ENCODE peak calls at places on chromosomes 12 and 14, in ten cellular contexts. V is lung, E is cardiac muscle cell, H is AG04450, Z is fibroblast of lung, S is GM23338, Y is suprapubic skin, K is lower leg skin, O is fibroblast of villous mesenchyme, A is kidney. R is an unnamed sample.

GRCh38 chr12:51837286-51837685 is 11.2 kb downstream of the FIGNL2 start:
- DNase-seq in V (no peak), E (no peak), H (no peak), Z (no peak), S (no peak), Y (no peak), K (no peak), O (no peak), A (no peak), R (no peak)

GRCh38 chr12:95593266-95593871 is 42.1 kb upstream of the USP44 start:
- DNase-seq in V (no peak), E (no peak), H (no peak), Z (no peak), S (no peak), Y (no peak), K (no peak), O (no peak), A (no peak), R (no peak)

GRCh38 chr14:69713127-69713800 is 53.7 kb upstream of the SRSF5 start:
- DNase-seq in V (no peak), E (peak), H (no peak), Z (no peak), S (peak), Y (no peak), K (no peak), O (no peak), A (no peak), R (no peak)

GRCh38 chr12:5094550-5094949 is 50.9 kb downstream of the KCNA5 start:
- DNase-seq in V (no peak), E (no peak), H (no peak), Z (no peak), S (no peak), Y (no peak), K (no peak), O (no peak), A (no peak), R (no peak)

GRCh38 chr12:87127272-87127671 is 871.1 kb upstream of the MGAT4C start:
- DNase-seq in V (no peak), E (no peak), H (no peak), Z (peak), S (no peak), Y (no peak), K (no peak), O (no peak), A (no peak), R (no peak)

GRCh38 chr12:17284873-17285272 is 678.9 kb upstream of the LMO3 start:
- DNase-seq in V (no peak), E (no peak), H (no peak), Z (no peak), S (no peak), Y (no peak), K (no peak), O (no peak), A (no peak), R (no peak)

GRCh38 chr14:35695647-35696046 is 113.4 kb downstream of the RALGAPA1 start:
- DNase-seq in V (no peak), E (no peak), H (no peak), Z (no peak), S (no peak), Y (no peak), K (no peak), O (peak), A (no peak), R (no peak)

GRCh38 chr12:50283924-50284236 is 560 bp upstream of the LIMA1 start:
- DNase-seq in V (no peak), E (peak), H (no peak), Z (peak), S (no peak), Y (no peak), K (no peak), O (no peak), A (no peak), R (no peak)

GRCh38 chr12:70268972-70269371 is 25.7 kb downstream of the CNOT2 start:
- DNase-seq in V (no peak), E (no peak), H (no peak), Z (no peak), S (no peak), Y (no peak), K (no peak), O (no peak), A (no peak), R (no peak)

GRCh38 chr12:107560194-107560905 is 125.2 kb upstream of the PWP1 start:
- DNase-seq in V (no peak), E (no peak), H (no peak), Z (no peak), S (peak), Y (no peak), K (no peak), O (no peak), A (no peak), R (no peak)

GRCh38 chr12:106861984-106862894 is 87.8 kb downstream of the RIC8B start:
- DNase-seq in V (no peak), E (no peak), H (peak), Z (peak), S (no peak), Y (no peak), K (no peak), O (peak), A (no peak), R (no peak)

GRCh38 chr14:34330846-34331245 is 131.2 kb downstream of the SPTSSA start:
- DNase-seq in V (no peak), E (no peak), H (no peak), Z (peak), S (no peak), Y (no peak), K (no peak), O (peak), A (no peak), R (no peak)

GRCh38 chr12:95733156-95733825 is 57.3 kb downstream of the NTN4 start:
- DNase-seq in V (no peak), E (no peak), H (peak), Z (peak), S (no peak), Y (no peak), K (no peak), O (peak), A (no peak), R (no peak)

GRCh38 chr12:119938049-119938667 is 50.9 kb upstream of the BICDL1 start:
- DNase-seq in V (peak), E (peak), H (peak), Z (peak), S (peak), Y (no peak), K (peak), O (peak), A (no peak), R (peak)

GRCh38 chr14:89955022-89955414 is 488 bp upstream of the EFCAB11 start:
- DNase-seq in V (no peak), E (no peak), H (no peak), Z (no peak), S (no peak), Y (no peak), K (no peak), O (no peak), A (no peak), R (peak)

GRCh38 chr12:132445884-132446471 is 44.0 kb upstream of the FBRSL1 start:
- DNase-seq in V (peak), E (no peak), H (peak), Z (peak), S (peak), Y (no peak), K (peak), O (peak), A (peak), R (peak)

GRCh38 chr14:105911006-105911847 is 384.8 kb downstream of the TMEM121 start:
- DNase-seq in V (no peak), E (no peak), H (no peak), Z (no peak), S (no peak), Y (no peak), K (no peak), O (no peak), A (peak), R (no peak)

GRCh38 chr12:40287369-40287975 is 62.7 kb downstream of the LRRK2 start:
- DNase-seq in V (no peak), E (no peak), H (no peak), Z (no peak), S (no peak), Y (no peak), K (no peak), O (no peak), A (no peak), R (no peak)

GRCh38 chr14:55930016-55930784 is 188.0 kb upstream of the PELI2 start:
- DNase-seq in V (no peak), E (no peak), H (no peak), Z (no peak), S (no peak), Y (no peak), K (no peak), O (no peak), A (no peak), R (no peak)

GRCh38 chr14:91258876-91259275 is 14.4 kb upstream of the GPR68 start:
- DNase-seq in V (no peak), E (no peak), H (no peak), Z (no peak), S (no peak), Y (no peak), K (no peak), O (no peak), A (no peak), R (no peak)
- H3K4me3 ChIP-seq in V (no peak), E (no peak), H (no peak), Z (no peak), S (no peak), Y (no peak), K (no peak), O (no peak), A (no peak), R (no peak)

GRCh38 chr14:103887170-103887501 is 39.8 kb upstream of the PPP1R13B start:
- DNase-seq in V (no peak), E (no peak), H (no peak), Z (no peak), S (no peak), Y (no peak), K (no peak), O (no peak), A (no peak), R (no peak)

GRCh38 chr14:103884854-103885253 is 37.5 kb upstream of the PPP1R13B start:
- DNase-seq in V (no peak), E (no peak), H (no peak), Z (no peak), S (no peak), Y (no peak), K (no peak), O (no peak), A (no peak), R (no peak)

GRCh38 chr14:103885509-103885932 is 38.1 kb upstream of the PPP1R13B start:
- DNase-seq in V (no peak), E (no peak), H (no peak), Z (no peak), S (no peak), Y (no peak), K (no peak), O (no peak), A (no peak), R (no peak)

GRCh38 chr14:103887557-103888115 is 40.3 kb upstream of the PPP1R13B start:
- DNase-seq in V (no peak), E (no peak), H (no peak), Z (no peak), S (no peak), Y (no peak), K (no peak), O (no peak), A (no peak), R (no peak)

GRCh38 chr14:103886304-103887169 is 39.2 kb upstream of the PPP1R13B start:
- DNase-seq in V (no peak), E (no peak), H (no peak), Z (no peak), S (peak), Y (no peak), K (no peak), O (peak), A (no peak), R (peak)
- TF ChIP-seq CTCF in V (no peak), E (peak), H (peak), Z (peak), S (peak), Y (no peak), K (no peak), O (peak), A (no peak), R (no peak)

DNA sequence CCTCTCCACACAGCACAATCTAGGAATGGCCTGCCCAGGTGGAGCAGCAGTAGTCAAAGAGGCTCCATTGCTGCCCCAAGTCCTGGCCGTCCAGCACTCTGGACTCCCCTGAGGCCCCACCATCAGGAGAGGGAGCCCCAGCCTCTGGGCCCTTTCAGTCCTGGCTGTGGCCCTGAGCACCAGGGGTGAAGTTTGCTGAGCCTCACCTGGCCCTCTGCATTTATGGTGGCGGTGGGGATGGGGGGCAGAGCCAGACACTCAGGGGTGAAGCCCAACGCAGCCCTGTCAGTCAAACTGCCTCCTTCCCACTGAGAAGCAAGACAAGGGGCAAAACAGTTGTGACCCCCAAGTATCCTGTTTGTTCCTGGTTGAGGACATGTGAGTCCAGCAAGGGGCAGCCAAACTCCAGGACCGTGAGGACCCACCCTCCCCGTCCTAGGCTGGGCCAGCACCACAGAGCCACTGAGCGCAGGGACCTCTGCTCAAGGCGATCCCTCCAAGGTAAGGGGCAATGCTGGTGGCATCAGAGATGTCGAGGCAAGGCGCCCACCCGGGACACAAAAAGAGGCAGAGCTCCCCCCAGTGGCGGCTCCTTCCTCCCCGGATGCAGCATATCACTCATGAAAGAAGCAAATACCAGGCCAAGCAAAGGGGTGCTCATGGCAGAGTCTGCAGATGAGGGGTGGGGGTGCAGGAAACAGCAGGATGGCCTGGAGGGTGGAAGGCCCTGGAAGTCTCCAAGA is 4.8 kb upstream of the AMN start:
- DNase-seq in V (no peak), E (peak), H (no peak), Z (peak), S (peak), Y (no peak), K (no peak), O (peak), A (peak), R (peak)
- H3K4me3 ChIP-seq in V (no peak), E (no peak), H (no peak), Z (no peak), S (no peak), Y (no peak), K (no peak), O (no peak), A (no peak), R (no peak)

GRCh38 chr12:43357141-43357540 is 194.9 kb downstream of the ADAMTS20 start:
- DNase-seq in V (no peak), E (no peak), H (no peak), Z (peak), S (no peak), Y (no peak), K (no peak), O (no peak), A (no peak), R (no peak)

DNA sequence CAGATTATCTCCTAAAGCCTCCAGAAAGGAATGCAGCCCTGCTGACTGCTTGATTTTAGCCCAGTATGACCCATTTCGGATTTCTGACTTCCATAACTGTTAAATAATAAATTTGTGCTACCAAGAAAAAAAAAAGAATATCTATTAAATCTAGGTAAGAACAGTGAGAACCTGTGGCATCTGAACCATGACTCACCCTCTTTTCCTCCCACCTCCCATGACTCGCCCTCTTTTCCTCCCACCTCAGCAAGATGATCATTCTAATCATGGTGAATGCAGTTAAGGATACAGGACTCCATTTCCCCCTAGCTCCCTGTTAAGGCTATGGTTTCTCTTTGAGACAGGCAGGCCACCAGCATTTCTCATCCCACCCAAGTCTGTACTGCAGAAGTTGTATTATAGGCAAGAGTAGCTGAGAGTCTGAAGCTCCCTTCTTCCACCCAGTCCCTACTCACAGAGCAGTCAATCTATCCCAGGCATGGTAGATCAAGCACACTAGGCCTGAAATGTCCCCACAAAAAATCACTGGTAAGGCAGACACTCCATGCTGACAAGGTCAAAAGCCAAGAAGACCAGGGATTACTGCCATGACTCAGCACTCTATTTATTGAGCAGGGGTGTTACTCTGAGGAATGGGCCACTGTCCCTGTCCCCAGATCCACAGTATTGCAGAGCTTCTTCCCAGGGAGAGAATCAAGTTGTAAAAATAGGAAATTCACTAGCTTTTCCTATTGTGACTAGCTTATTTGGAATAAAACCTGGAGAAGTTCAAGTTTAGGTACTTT is 188.9 kb downstream of the ADAMTS20 start:
- DNase-seq in V (no peak), E (no peak), H (no peak), Z (no peak), S (no peak), Y (no peak), K (no peak), O (no peak), A (no peak), R (no peak)
- TF ChIP-seq CTCF in V (no peak), E (no peak), H (no peak), Z (no peak), S (no peak), Y (no peak), K (no peak), O (no peak), A (no peak), R (no peak)

DNA sequence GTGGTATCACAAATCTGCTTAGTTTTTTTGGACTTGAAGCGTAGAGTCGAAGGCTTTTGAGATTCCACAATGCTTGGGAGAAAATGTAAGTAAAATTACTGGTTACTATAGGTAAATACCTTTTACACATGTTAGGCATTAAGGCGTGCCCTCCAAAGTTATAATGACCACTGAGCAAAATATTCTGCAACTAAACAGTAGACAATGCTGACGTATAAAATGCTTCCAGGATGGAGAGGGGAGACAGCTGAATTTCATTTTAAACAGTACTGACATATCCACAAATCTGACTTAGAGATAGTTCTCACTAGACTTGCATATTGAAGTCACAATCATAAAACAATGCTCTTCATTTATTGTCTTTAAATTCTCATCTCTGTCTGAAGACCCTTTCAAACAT is 144.5 kb upstream of the DCN start:
- DNase-seq in V (no peak), E (no peak), H (peak), Z (peak), S (no peak), Y (no peak), K (no peak), O (no peak), A (no peak), R (no peak)
- H3K4me3 ChIP-seq in V (no peak), E (no peak), H (no peak), Z (peak), S (no peak), Y (no peak), K (no peak), O (no peak), A (no peak), R (no peak)

DNA sequence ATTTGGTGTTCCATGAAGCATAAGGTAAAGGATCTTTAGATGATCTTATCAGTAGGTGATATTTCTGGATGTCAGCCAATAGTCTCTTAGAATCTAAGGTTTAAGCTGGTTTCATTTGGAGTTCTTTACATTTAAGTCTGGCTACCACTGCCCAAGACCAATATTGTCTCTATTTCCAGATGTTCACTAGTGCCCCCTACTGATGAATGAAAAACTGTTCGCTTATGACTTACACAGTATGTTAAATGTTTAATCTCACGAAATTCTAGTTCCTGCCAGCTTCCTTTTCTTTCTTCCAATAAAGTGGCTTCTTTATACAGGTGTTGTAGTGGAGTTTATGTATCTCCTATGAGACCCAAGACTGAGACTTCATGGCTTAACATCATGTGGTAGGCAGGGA is 31.8 kb upstream of the MIS18BP1 start:
- DNase-seq in V (no peak), E (no peak), H (no peak), Z (no peak), S (peak), Y (no peak), K (no peak), O (no peak), A (no peak), R (no peak)
- TF ChIP-seq CTCF in V (no peak), E (peak), H (no peak), Z (no peak), S (peak), Y (no peak), K (no peak), O (peak), A (no peak), R (no peak)

GRCh38 chr12:125259525-125259924 is 194.3 kb downstream of the AACS start:
- DNase-seq in V (no peak), E (no peak), H (no peak), Z (no peak), S (no peak), Y (no peak), K (no peak), O (peak), A (no peak), R (no peak)
- H3K4me3 ChIP-seq in V (no peak), E (no peak), H (no peak), Z (no peak), S (no peak), Y (no peak), K (no peak), O (no peak), A (no peak), R (no peak)

DNA sequence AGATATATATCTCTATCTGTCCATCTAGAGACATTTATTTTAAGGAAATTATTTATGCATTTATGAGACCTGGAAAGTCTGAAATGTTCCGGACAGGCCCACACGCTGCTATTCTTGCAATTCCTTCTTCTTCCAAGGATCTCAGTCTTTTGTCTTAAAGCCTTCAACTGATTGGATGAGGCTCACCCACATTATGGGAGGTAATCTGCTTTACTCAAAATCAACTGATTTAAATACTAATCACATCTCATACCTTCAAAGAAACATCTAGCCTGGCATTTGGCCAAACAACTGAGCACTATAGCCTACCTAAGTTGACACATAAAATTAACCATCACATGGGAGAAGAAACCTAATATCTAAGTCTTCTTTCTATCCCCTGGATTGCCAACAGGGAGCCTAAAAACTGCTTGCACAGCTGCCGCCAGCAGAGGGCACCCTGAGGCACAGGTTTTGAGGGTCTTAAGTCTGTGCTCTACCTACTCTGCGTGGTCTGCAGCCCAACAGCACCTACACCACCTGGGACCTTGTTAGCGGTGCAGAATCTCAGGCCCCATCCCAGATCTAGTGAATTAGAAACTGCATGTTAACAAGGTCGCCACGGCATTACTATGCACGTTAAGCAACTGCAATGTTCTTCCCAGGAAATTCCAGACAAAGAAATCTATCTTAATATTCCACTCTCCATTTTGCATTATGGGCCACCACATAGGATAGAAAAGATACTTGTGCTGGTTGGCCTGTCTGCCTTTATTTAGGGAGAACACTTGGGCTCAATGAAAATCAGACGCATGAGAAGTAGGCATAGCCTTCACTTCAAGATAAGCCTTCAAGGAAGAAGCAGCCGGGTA is 249.7 kb downstream of the FOXG1 start:
- DNase-seq in V (no peak), E (peak), H (no peak), Z (peak), S (peak), Y (no peak), K (no peak), O (peak), A (peak), R (peak)
- TF ChIP-seq CTCF in V (no peak), E (peak), H (peak), Z (peak), S (peak), Y (no peak), K (no peak), O (peak), A (peak), R (peak)

GRCh38 chr14:49961270-49962222 is 68.7 kb downstream of the ARF6 start:
- DNase-seq in V (no peak), E (no peak), H (no peak), Z (no peak), S (no peak), Y (no peak), K (no peak), O (no peak), A (no peak), R (no peak)
- H3K4me3 ChIP-seq in V (no peak), E (no peak), H (no peak), Z (no peak), S (no peak), Y (no peak), K (no peak), O (no peak), A (no peak), R (no peak)

R was measured in testis.